ENCODE peak calls at places on chromosome X, in four cellular contexts. C, P, G and K are unnamed samples.

GRCh38 chrX:77743720-77744119 is 42.3 kb downstream of the ATRX start:
- DNase-seq in C (no peak), P (no peak), G (no peak), K (no peak)

GRCh38 chrX:52271212-52271611 is 86.5 kb downstream of the MAGED4 start:
- DNase-seq in C (no peak), P (peak; percentile 44), G (no peak), K (no peak)

GRCh38 chrX:40377684-40378083 is 203.1 kb upstream of the ATP6AP2 start:
- DNase-seq in C (no peak), P (no peak), G (no peak), K (no peak)

GRCh38 chrX:41913476-41913875 is 9.9 kb downstream of the CASK start:
- DNase-seq in C (no peak), P (no peak), G (no peak), K (no peak)

GRCh38 chrX:56000169-56000568 is 232.0 kb upstream of the KLF8 start:
- DNase-seq in C (no peak), P (no peak), G (no peak), K (no peak)

GRCh38 chrX:22533898-22534297 is 261.2 kb downstream of the CBLL2 start:
- DNase-seq in C (no peak), P (no peak), G (no peak), K (no peak)

GRCh38 chrX:143988356-143988755 is 104.5 kb downstream of the UBE2NL start:
- DNase-seq in C (no peak), P (no peak), G (no peak), K (no peak)

GRCh38 chrX:38312436-38312835 is 14.9 kb downstream of the RPGR start:
- DNase-seq in C (no peak), P (no peak), G (no peak), K (no peak)

GRCh38 chrX:91434351-91435168 is at the start of gene PABPC5:
- DNase-seq in C (peak; percentile 70), P (peak; percentile 79), G (no peak), K (no peak)

GRCh38 chrX:41705042-41705441 is 16.3 kb downstream of the GPR34 start:
- DNase-seq in C (no peak), P (no peak), G (no peak), K (no peak)

GRCh38 chrX:16643160-16643559 is 6.8 kb upstream of the S100G start:
- DNase-seq in C (no peak), P (no peak), G (no peak), K (no peak)

GRCh38 chrX:131840799-131841495 is 182.2 kb upstream of the STK26 start:
- DNase-seq in C (peak; percentile 14), P (no peak), G (no peak), K (no peak)

GRCh38 chrX:39773923-39774803 is 323.6 kb downstream of the BCOR start:
- DNase-seq in C (no peak), P (no peak), G (no peak), K (no peak)

GRCh38 chrX:121010218-121010617 is 24.7 kb upstream of the CT47A1 start:
- DNase-seq in C (no peak), P (no peak), G (no peak), K (peak; percentile 59)

GRCh38 chrX:31099536-31100090 is 27.8 kb upstream of the FTHL17 start:
- DNase-seq in C (no peak), P (no peak), G (peak; percentile 77), K (no peak)

GRCh38 chrX:40132751-40133150 is 35.0 kb upstream of the BCOR start:
- DNase-seq in C (no peak), P (no peak), G (no peak), K (no peak)

GRCh38 chrX:31036895-31037294 is 34.9 kb downstream of the FTHL17 start:
- DNase-seq in C (peak; percentile 34), P (peak; percentile 45), G (no peak), K (peak; percentile 42)

GRCh38 chrX:130552444-130553073 is 150.8 kb downstream of the RBMX2 start:
- DNase-seq in C (no peak), P (no peak), G (no peak), K (no peak)

GRCh38 chrX:41824551-41824950 is 98.8 kb downstream of the CASK start:
- DNase-seq in C (no peak), P (no peak), G (no peak), K (no peak)

GRCh38 chrX:1491851-1492349 is 39.2 kb upstream of the ASMTL start:
- DNase-seq in C (peak; percentile 36), P (peak; percentile 86), G (peak; percentile 87), K (peak; percentile 65)

GRCh38 chrX:42269186-42269585 is 345.8 kb upstream of the CASK start:
- DNase-seq in C (no peak), P (no peak), G (no peak), K (no peak)

GRCh38 chrX:144681501-144681900 is 565.8 kb upstream of the SPANXN1 start:
- DNase-seq in C (no peak), P (no peak), G (no peak), K (no peak)

GRCh38 chrX:16822723-16823122 is 36.5 kb downstream of the TXLNG start:
- DNase-seq in C (no peak), P (no peak), G (no peak), K (no peak)

GRCh38 chrX:21745756-21746155 is 12.2 kb downstream of the SMPX start:
- DNase-seq in C (peak; percentile 15), P (no peak), G (no peak), K (no peak)

GRCh38 chrX:39777623-39778025 is 320.1 kb downstream of the BCOR start:
- DNase-seq in C (no peak), P (no peak), G (no peak), K (no peak)

DNA sequence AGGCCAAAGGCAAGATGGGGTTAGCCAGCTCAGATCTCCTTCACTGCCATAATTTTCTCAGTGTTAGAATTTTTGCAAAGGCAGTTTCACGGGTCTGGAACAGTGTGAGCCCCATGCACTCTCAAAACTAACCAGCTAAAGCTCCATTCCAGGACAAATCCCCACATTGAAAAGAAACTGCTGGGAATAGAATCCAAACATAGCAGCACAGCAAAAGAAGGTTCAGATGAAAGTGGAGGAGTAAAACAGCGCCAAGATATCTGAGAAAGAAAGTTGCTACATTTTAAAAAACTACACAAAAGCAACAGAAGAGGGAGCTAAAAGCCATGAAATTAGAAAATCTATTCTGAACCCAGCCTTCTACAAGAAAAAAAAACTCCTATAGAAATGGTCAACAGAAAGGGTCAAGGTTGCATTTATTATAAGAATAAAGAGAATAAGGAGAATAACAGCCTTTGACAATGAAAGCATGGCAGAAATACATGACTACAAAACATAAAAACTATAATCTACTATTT is 39.6 kb upstream of the SLC7A3 start:
- DNase-seq in C (peak; percentile 17), P (no peak), G (no peak), K (peak; percentile 4)
- TF ChIP-seq TCF12 in C (no peak), P (no peak), G (no peak), K (no peak)

DNA sequence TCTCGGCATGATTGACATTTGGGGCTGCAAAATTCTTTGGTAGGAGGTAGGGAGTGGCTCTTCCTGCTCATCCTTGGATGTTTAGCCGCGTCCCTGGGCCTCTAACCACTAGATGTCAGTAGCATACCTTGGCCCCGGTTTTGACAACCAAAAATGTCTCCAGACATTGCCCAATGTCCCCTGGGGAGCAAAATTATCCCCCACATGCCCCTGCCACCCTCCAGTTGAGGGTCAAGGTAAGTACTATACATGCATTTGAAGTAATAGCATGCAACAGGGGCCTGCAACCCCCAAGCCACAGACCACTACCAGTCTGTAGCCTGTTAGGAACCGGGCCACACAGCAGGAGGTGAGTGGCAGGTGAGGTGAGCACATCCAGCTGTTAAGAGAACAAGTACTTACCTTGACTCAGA is 17.6 kb upstream of the KIAA1210 start:
- DNase-seq in C (no peak), P (peak; percentile 52), G (no peak), K (no peak)
- TF ChIP-seq TCF12 in C (no peak), P (no peak), G (no peak), K (no peak)

DNA sequence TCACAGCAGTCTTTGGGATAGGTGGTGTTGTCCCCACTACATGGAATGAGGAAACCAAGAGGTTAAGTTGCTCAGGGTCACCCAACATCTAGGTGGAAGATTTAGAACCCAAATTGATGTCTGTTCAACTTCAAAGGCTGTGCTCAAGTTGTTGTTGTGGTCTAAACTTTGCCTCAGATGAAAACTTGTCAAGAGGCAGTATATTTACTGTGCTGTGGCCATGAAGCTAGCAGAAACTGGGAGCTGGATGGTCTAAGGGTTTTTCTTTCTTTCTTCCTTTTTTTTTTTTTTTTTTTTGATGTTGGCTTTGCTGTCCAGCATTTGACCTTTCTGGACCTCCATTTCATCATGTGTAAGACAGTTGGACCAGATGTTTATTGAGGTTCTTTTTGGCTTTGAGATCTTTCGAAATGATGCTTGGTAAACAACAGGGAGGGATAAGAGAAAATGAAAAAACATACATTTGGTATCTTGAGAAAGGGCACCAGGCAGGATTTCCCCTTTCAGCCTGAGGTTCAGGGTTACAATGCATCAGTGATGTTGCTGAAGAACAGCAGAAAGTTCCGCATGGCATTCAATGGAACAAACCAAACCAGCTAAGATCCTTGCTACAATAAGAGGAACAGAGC is 166.2 kb upstream of the RPS6KA3 start:
- DNase-seq in C (no peak), P (no peak), G (no peak), K (peak; percentile 10)
- TF ChIP-seq TCF12 in C (no peak), P (no peak), G (no peak), K (no peak)

DNA sequence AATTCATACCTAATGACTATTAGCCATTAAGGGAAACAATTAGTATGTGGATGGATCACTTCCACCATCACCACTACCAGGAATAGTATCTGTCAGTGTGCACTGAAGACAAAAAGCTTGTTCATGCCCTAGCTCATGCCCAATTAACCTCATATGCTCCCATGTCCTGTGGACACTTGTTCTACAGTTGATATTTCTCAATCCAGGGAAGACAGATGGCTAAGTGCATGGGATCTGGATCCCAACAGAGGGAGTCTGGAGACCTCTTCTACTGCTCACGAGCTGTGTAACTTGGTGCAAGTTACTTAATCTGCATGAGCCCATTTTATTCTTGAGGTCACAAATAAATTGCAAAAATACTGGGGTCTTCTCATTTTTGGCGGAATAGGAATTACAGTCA is 23.7 kb downstream of the AMOT start:
- DNase-seq in C (no peak), P (no peak), G (no peak), K (no peak)
- TF ChIP-seq TCF12 in C (no peak), P (no peak), G (no peak), K (no peak)

GRCh38 chrX:134760671-134761070 is 102.4 kb upstream of the PLAC1 start:
- DNase-seq in C (no peak), P (no peak), G (no peak), K (no peak)
- TF ChIP-seq TCF12 in C (no peak), P (no peak), G (no peak), K (no peak)

DNA sequence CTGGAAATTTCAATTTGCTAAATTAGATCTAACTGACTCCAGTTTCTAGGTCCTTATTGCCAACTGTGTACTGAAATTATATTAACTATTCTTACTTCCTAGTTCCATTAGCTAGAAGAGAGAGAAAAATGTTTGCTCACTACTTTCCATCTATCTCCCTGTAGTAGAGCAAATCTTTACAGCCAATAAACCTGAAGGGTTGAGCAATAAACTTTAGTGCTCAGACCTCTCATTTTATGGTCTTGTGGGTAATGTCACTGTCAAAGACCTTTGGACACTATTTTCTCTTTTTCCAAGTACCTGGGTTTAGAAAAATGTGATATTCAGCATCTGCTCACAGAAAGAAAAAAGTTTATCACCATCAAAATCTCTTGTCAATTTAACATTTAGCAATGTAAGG is 237.5 kb upstream of the GEMIN8 start:
- DNase-seq in C (no peak), P (no peak), G (no peak), K (no peak)
- TF ChIP-seq TCF12 in C (no peak), P (no peak), G (no peak), K (no peak)